ENCODE peak calls at places on chromosomes 4 and X, in nine cellular contexts. M is foreskin fibroblast, B is C1 segment of cervical spinal cord, R is SW 1271, X is NCI-H1930, E is spleen, Z is psoas muscle, W is nephron progenitor cell, K is lower lobe of right lung. G is an unnamed sample.

GRCh38 chr4:49063670-49064069 is 77.6 kb downstream of the CWH43 start:
- DNase-seq in M (no peak), B (no peak), R (no peak), X (no peak), E (no peak), Z (no peak), W (no peak), K (no peak), G (no peak)

GRCh38 chr4:3880595-3881120 is 114.5 kb downstream of the ADRA2C start:
- DNase-seq in M (peak), B (peak), R (peak), X (peak), E (peak), Z (peak), W (peak), K (peak), G (no peak)

GRCh38 chr4:156970501-156971167 is 965 bp downstream of the PDGFC start:
- DNase-seq in M (peak), B (peak), R (peak), X (peak), E (peak), Z (peak), W (peak), K (peak), G (peak)

GRCh38 chrX:3176439-3176820 is 135.2 kb downstream of the ARSF start:
- DNase-seq in M (peak), B (no peak), R (no peak), X (no peak), E (no peak), Z (no peak), W (no peak), K (no peak), G (no peak)

GRCh38 chr4:54403700-54404453 is 174.8 kb downstream of the PDGFRA start:
- DNase-seq in M (no peak), B (no peak), R (no peak), X (no peak), E (no peak), Z (no peak), W (no peak), K (no peak), G (no peak)

GRCh38 chr4:34676390-34676789 is 1567.9 kb downstream of the ARAP2 start:
- DNase-seq in M (peak), B (no peak), R (no peak), X (no peak), E (no peak), Z (no peak), W (no peak), K (no peak), G (no peak)

GRCh38 chr4:6008766-6009385 is 9.4 kb downstream of the C4orf50 start:
- DNase-seq in M (no peak), B (no peak), R (no peak), X (no peak), E (peak), Z (no peak), W (no peak), K (no peak), G (no peak)

GRCh38 chr4:104897297-104897645 is 249.4 kb upstream of the TET2 start:
- DNase-seq in M (no peak), B (no peak), R (no peak), X (no peak), E (no peak), Z (no peak), W (no peak), K (no peak), G (no peak)

GRCh38 chrX:5971300-5971699 is 257.4 kb downstream of the NLGN4X start:
- DNase-seq in M (no peak), B (no peak), R (no peak), X (no peak), E (no peak), Z (no peak), W (no peak), K (no peak), G (no peak)

GRCh38 chr4:40980318-40980883 is 230.6 kb downstream of the NSUN7 start:
- DNase-seq in M (no peak), B (peak), R (no peak), X (no peak), E (no peak), Z (no peak), W (no peak), K (no peak), G (no peak)

GRCh38 chrX:106995678-106996077 is 4.3 kb downstream of the MORC4 start:
- DNase-seq in M (no peak), B (no peak), R (no peak), X (no peak), E (no peak), Z (no peak), W (no peak), K (no peak), G (no peak)

GRCh38 chr4:780730-781492 is 45.0 kb downstream of the CPLX1 start:
- DNase-seq in M (no peak), B (no peak), R (no peak), X (no peak), E (no peak), Z (peak), W (no peak), K (no peak), G (no peak)

GRCh38 chrX:53686151-53686885 is at the start of gene HUWE1:
- DNase-seq in M (peak), B (peak), R (peak), X (peak), E (peak), Z (peak), W (peak), K (peak), G (peak)

GRCh38 chrX:8288590-8288989 is 117.5 kb upstream of the VCX2 start:
- DNase-seq in M (no peak), B (no peak), R (no peak), X (no peak), E (no peak), Z (no peak), W (no peak), K (no peak), G (no peak)

GRCh38 chr4:185282968-185283367 is 73.6 kb downstream of the SNX25 start:
- DNase-seq in M (peak), B (no peak), R (no peak), X (no peak), E (no peak), Z (no peak), W (no peak), K (no peak), G (no peak)

GRCh38 chr4:101326586-101326985 is 20.7 kb downstream of the PPP3CA start:
- DNase-seq in M (no peak), B (no peak), R (no peak), X (no peak), E (no peak), Z (no peak), W (no peak), K (no peak), G (no peak)

GRCh38 chrX:21658746-21659145 is 616 bp upstream of the KLHL34 start:
- DNase-seq in M (no peak), B (no peak), R (no peak), X (no peak), E (no peak), Z (peak), W (no peak), K (no peak), G (no peak)

GRCh38 chrX:36909584-36909983 is 98.6 kb upstream of the FAM47C start:
- DNase-seq in M (no peak), B (no peak), R (no peak), X (no peak), E (no peak), Z (no peak), W (no peak), K (no peak), G (no peak)

GRCh38 chr4:140806175-140806574 is 50.0 kb upstream of the TBC1D9 start:
- DNase-seq in M (no peak), B (no peak), R (no peak), X (no peak), E (no peak), Z (no peak), W (no peak), K (no peak), G (no peak)

GRCh38 chrX:49656554-49656953 is 39.2 kb downstream of the PAGE1 start:
- DNase-seq in M (no peak), B (no peak), R (no peak), X (no peak), E (no peak), Z (no peak), W (no peak), K (no peak), G (no peak)

GRCh38 chr4:28373601-28374000 is 1513.0 kb downstream of the STIM2 start:
- DNase-seq in M (peak), B (no peak), R (no peak), X (no peak), E (no peak), Z (no peak), W (no peak), K (no peak), G (no peak)

GRCh38 chr4:92968996-92969395 is 665.2 kb downstream of the GRID2 start:
- DNase-seq in M (no peak), B (no peak), R (no peak), X (no peak), E (no peak), Z (no peak), W (no peak), K (no peak), G (no peak)

GRCh38 chr4:121989715-121990114 is 37.9 kb upstream of the TRPC3 start:
- DNase-seq in M (peak), B (no peak), R (no peak), X (no peak), E (no peak), Z (no peak), W (no peak), K (no peak), G (no peak)

GRCh38 chrX:150361070-150361776 is 1.9 kb upstream of the MAMLD1 start:
- DNase-seq in M (no peak), B (no peak), R (no peak), X (no peak), E (peak), Z (peak), W (peak), K (peak), G (no peak)

GRCh38 chrX:15493118-15494082 is at the start of gene PIR:
- DNase-seq in M (peak), B (peak), R (peak), X (peak), E (peak), Z (peak), W (peak), K (peak), G (peak)